ENCODE peak calls at places on chromosome 1, in nine cellular contexts. I, D, B, O, N, J, T, S and H are unnamed samples. For H3K4me1, the result is how much of the 10 kb centered on the place peaks cover.

GRCh38 chr1:189619682-189620332 is 857.9 kb downstream of the BRINP3 start:
- DNase-seq in I (peak), D (no peak), B (peak), O (peak), N (no peak), J (no peak), T (no peak), S (no peak), H (no peak)

GRCh38 chr1:234602334-234603220 is 7.4 kb downstream of the IRF2BP2 start:
- DNase-seq in I (peak), D (peak), B (peak), O (peak), N (no peak), J (no peak), T (peak), S (no peak), H (no peak)

GRCh38 chr1:213435715-213436114 is 384.7 kb downstream of the RPS6KC1 start:
- DNase-seq in I (no peak), D (no peak), B (no peak), O (no peak), N (no peak), J (no peak), T (no peak), S (no peak), H (no peak)

GRCh38 chr1:229326601-229327000 is 16.2 kb downstream of the CCSAP start:
- DNase-seq in I (no peak), D (peak), B (no peak), O (no peak), N (no peak), J (no peak), T (no peak), S (no peak), H (no peak)

GRCh38 chr1:150061632-150062101 is 5.9 kb upstream of the VPS45 start:
- DNase-seq in I (peak), D (no peak), B (peak), O (no peak), N (no peak), J (no peak), T (no peak), S (no peak), H (no peak)

GRCh38 chr1:179743679-179744400 is 749 bp downstream of the FAM163A start:
- DNase-seq in I (no peak), D (no peak), B (no peak), O (no peak), N (no peak), J (no peak), T (no peak), S (no peak), H (peak)

GRCh38 chr1:18234790-18235242 is 127.2 kb downstream of the IGSF21 start:
- DNase-seq in I (peak), D (peak), B (peak), O (no peak), N (no peak), J (no peak), T (peak), S (no peak), H (no peak)

GRCh38 chr1:173023343-173023742 is 27.4 kb downstream of the TNFSF18 start:
- DNase-seq in I (peak), D (no peak), B (peak), O (no peak), N (no peak), J (no peak), T (no peak), S (no peak), H (no peak)

GRCh38 chr1:150065184-150065871 is 2.2 kb upstream of the VPS45 start:
- DNase-seq in I (peak), D (no peak), B (peak), O (no peak), N (no peak), J (no peak), T (no peak), S (no peak), H (no peak)

GRCh38 chr1:244730934-244731434 is 78.1 kb downstream of the DESI2 start:
- DNase-seq in I (no peak), D (no peak), B (no peak), O (peak), N (no peak), J (no peak), T (no peak), S (no peak), H (no peak)

GRCh38 chr1:54302951-54303843 is 103.0 kb downstream of the SSBP3 start:
- DNase-seq in I (no peak), D (no peak), B (no peak), O (no peak), N (no peak), J (no peak), T (no peak), S (no peak), H (peak)

GRCh38 chr1:45669379-45669778 is 17.0 kb downstream of the GPBP1L1 start:
- DNase-seq in I (no peak), D (no peak), B (peak), O (no peak), N (no peak), J (no peak), T (no peak), S (no peak), H (no peak)

GRCh38 chr1:101995984-101996731 is 568 bp downstream of the OLFM3 start:
- DNase-seq in I (no peak), D (no peak), B (no peak), O (no peak), N (no peak), J (no peak), T (no peak), S (no peak), H (no peak)

GRCh38 chr1:233412812-233413211 is 85.3 kb downstream of the MAP3K21 start:
- DNase-seq in I (peak), D (no peak), B (no peak), O (no peak), N (no peak), J (no peak), T (no peak), S (no peak), H (no peak)

GRCh38 chr1:153389978-153390879 is 644 bp downstream of the S100A8 start:
- DNase-seq in I (no peak), D (no peak), B (no peak), O (no peak), N (no peak), J (no peak), T (no peak), S (no peak), H (no peak)

GRCh38 chr1:211328866-211329265 is 2.2 kb downstream of the TRAF5 start:
- DNase-seq in I (no peak), D (no peak), B (no peak), O (no peak), N (no peak), J (no peak), T (no peak), S (no peak), H (no peak)

GRCh38 chr1:211328084-211328694 is 1.6 kb downstream of the TRAF5 start:
- DNase-seq in I (no peak), D (no peak), B (no peak), O (no peak), N (no peak), J (no peak), T (no peak), S (no peak), H (no peak)

GRCh38 chr1:211326528-211327340 is at the start of gene TRAF5:
- DNase-seq in I (peak), D (peak), B (peak), O (peak), N (peak), J (peak), T (peak), S (peak), H (peak)

GRCh38 chr1:211326140-211326527 is 499 bp upstream of the TRAF5 start:
- DNase-seq in I (no peak), D (no peak), B (no peak), O (peak), N (no peak), J (no peak), T (no peak), S (no peak), H (no peak)

GRCh38 chr1:211327341-211327921 is 798 bp downstream of the TRAF5 start:
- DNase-seq in I (peak), D (peak), B (peak), O (peak), N (no peak), J (peak), T (no peak), S (peak), H (peak)
- H3K4me1 ChIP-seq in I (under half), D (half or more), B (under half), O (under half), N (under half), J (half or more), T (half or more), S (under half), H (under half)

GRCh38 chr1:75134939-75135828 is 996 bp downstream of the LHX8 start:
- DNase-seq in I (no peak), D (peak), B (peak), O (peak), N (no peak), J (no peak), T (no peak), S (no peak), H (no peak)
- H3K4me3 ChIP-seq in I (no peak), D (no peak), B (peak), O (no peak), N (peak), J (no peak), T (peak), S (no peak), H (peak)

GRCh38 chr1:65059930-65060538 is 88.0 kb upstream of the AK4 start:
- DNase-seq in I (peak), D (peak), B (peak), O (peak), N (no peak), J (no peak), T (no peak), S (no peak), H (no peak)
- H3K4me1 ChIP-seq in I (under half), D (under half), B (under half), O (under half), N (half or more), J (under half), T (half or more), S (under half), H (under half)

GRCh38 chr1:202157945-202158344 is 2.5 kb downstream of the PTPN7 start:
- DNase-seq in I (no peak), D (no peak), B (no peak), O (no peak), N (no peak), J (no peak), T (no peak), S (no peak), H (peak)

GRCh38 chr1:202159534-202160371 is 649 bp downstream of the PTPN7 start:
- DNase-seq in I (no peak), D (peak), B (no peak), O (no peak), N (no peak), J (peak), T (no peak), S (peak), H (no peak)

GRCh38 chr1:202160377-202160940 is at the start of gene PTPN7:
- DNase-seq in I (no peak), D (peak), B (no peak), O (no peak), N (peak), J (peak), T (peak), S (peak), H (peak)

GRCh38 chr1:202156590-202156989 is 3.8 kb downstream of the PTPN7 start:
- DNase-seq in I (no peak), D (no peak), B (no peak), O (no peak), N (no peak), J (no peak), T (no peak), S (no peak), H (no peak)

DNA sequence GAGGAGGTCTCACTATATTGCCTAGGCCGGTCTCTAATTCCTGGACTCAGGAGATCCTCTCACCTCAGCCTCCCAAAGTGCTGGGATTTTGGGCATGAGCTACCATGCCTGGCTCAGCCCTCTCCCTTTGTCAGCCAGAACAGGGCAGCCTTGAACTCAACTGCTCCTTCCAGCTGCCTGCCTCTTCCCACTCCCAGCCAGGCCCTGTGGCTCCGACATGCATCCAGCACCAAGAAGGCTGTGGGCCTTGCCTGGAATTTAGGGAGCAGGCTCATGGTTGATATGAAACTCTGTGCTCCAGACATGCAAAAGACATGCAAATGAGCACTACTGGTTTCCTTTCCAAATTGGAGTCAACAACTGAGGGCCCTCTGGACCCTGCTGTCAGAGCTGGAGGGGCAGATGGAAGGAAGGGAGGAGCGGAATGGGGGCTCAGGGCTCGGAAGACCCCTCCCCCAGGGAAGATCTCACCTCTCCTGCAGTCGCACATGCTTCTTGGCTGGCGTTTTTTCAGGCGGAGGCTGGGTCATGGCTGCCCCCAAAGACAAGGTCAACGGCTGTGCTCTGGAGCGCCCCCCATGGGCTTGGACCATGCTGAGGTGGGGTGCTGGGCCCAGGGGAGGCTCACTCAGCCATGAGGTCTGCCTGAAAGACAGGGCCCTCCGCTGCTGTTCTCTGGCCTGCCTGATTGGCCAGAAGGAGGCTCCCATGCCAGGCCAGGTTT is 1.4 kb downstream of the PTPN7 start:
- DNase-seq in I (no peak), D (peak), B (no peak), O (no peak), N (no peak), J (no peak), T (no peak), S (no peak), H (no peak)
- H3K4me3 ChIP-seq in I (no peak), D (peak), B (no peak), O (no peak), N (peak), J (peak), T (peak), S (peak), H (no peak)

DNA sequence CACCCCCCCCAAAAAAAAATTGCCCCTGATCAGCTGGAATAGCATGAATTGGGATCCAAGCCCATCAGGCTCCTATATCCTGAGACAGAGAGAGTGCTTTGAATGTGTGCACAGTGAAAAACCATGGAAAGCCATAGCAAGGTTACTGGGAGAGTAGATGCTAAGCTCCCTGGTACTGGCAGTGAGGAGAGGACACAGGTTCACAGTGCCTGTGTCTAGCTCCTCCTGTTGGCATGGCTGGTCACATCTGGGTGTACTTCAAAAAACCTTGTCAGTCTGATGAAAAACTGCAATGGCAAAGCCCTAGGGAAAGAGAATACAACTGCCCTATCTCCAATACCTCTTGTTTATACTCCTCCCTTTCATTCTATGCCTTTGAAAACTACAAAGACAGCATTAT is 12.9 kb downstream of the COPA start:
- DNase-seq in I (no peak), D (peak), B (no peak), O (no peak), N (no peak), J (no peak), T (no peak), S (no peak), H (no peak)
- H3K4me1 ChIP-seq in I (under half), D (under half), B (under half), O (under half), N (under half), J (under half), T (under half), S (under half), H (under half)

DNA sequence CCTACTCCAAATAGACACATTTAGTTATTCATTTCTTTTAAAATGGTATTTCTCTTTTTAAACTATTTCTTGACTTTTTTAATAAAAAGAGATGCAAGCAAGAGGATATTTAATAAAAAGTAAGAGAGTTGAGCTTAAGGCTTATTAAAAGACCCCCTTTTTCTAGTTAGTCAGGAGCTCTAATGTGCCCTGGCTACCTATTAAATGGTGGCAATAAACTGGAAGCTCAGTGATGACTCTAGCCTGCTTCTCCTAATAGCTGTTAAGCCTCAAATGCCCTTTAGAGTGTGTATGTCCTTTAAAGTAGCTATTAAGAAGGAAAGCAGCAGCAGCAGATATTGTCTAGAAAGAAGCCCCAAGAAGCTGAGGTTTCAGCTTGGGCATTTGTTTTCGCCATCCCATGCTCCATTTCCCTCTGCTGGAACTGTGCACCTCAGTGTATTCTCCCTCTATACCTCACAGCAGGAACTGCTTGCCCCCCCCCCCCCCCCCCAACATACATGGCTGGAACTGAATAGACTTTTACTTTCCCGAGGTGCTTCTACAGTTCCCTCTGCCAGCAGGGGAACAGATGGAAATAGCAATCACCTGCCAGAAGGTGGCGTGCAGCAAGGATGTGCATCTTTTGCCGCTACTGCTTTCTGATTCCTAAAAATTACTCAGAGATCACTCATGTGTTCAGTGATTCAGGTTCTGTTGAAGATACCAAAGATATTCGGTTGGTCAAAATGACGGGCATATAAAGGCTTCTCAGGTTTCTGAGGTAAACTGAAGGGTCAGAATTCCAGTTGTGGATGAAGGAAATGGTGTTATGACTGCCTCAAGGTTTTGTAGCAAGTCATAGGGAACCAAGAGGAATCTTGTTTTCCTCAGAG is 2.5 kb downstream of the RGS4 start:
- DNase-seq in I (peak), D (peak), B (peak), O (peak), N (no peak), J (peak), T (peak), S (no peak), H (peak)
- H3K4me3 ChIP-seq in I (no peak), D (no peak), B (no peak), O (peak), N (no peak), J (no peak), T (peak), S (no peak), H (peak)

GRCh38 chr1:155104605-155105534 is 22.8 kb upstream of the EFNA1 start:
- DNase-seq in I (no peak), D (no peak), B (no peak), O (peak), N (no peak), J (no peak), T (no peak), S (no peak), H (no peak)
- H3K4me1 ChIP-seq in I (under half), D (under half), B (under half), O (under half), N (under half), J (under half), T (under half), S (under half), H (under half)

GRCh38 chr1:23868848-23869450 is 859 bp upstream of the FUCA1 start:
- DNase-seq in I (no peak), D (no peak), B (no peak), O (no peak), N (no peak), J (no peak), T (no peak), S (no peak), H (no peak)
- H3K4me3 ChIP-seq in I (peak), D (peak), B (no peak), O (no peak), N (peak), J (peak), T (peak), S (peak), H (peak)

GRCh38 chr1:94919241-94920030 is 7.5 kb downstream of the CNN3 start:
- DNase-seq in I (no peak), D (no peak), B (no peak), O (no peak), N (no peak), J (no peak), T (no peak), S (no peak), H (no peak)
- H3K4me1 ChIP-seq in I (under half), D (under half), B (under half), O (under half), N (half or more), J (under half), T (half or more), S (under half), H (under half)